ENCODE peak calls at places on chromosome 19, in eight cellular contexts. D is heart right ventricle; Y is hepatocyte; K is IMR-90; T is CD8-positive, alpha-beta memory T cell; M is psoas muscle; V is neural progenitor cell; C is fibroblast of villous mesenchyme. I is an unnamed sample.

GRCh38 chr19:2329162-2329505 is 650 bp downstream of the SPPL2B start:
- DNase-seq in D (no peak), Y (no peak), K (no peak), T (no peak), M (no peak), V (no peak), C (no peak), I (no peak)

GRCh38 chr19:49098795-49099194 is 13.5 kb downstream of the SNRNP70 start:
- DNase-seq in D (no peak), Y (no peak), K (no peak), T (no peak), M (no peak), V (no peak), C (no peak), I (no peak)

GRCh38 chr19:48746120-48746519 is 589 bp downstream of the IZUMO1 start:
- DNase-seq in D (no peak), Y (no peak), K (no peak), T (no peak), M (no peak), V (no peak), C (no peak), I (no peak)

GRCh38 chr19:6821639-6822310 is 49.3 kb downstream of the VAV1 start:
- DNase-seq in D (no peak), Y (no peak), K (no peak), T (no peak), M (no peak), V (no peak), C (no peak), I (no peak)

GRCh38 chr19:15280048-15280725 is 47.9 kb upstream of the EPHX3 start:
- DNase-seq in D (no peak), Y (no peak), K (peak), T (no peak), M (peak), V (no peak), C (peak), I (no peak)

GRCh38 chr19:18612772-18613588 is at the start of gene TMEM59L:
- DNase-seq in D (no peak), Y (no peak), K (no peak), T (peak), M (no peak), V (peak), C (no peak), I (no peak)

GRCh38 chr19:58575183-58576041 is 2.3 kb upstream of the MZF1 start:
- DNase-seq in D (peak), Y (peak), K (peak), T (peak), M (peak), V (peak), C (peak), I (peak)

GRCh38 chr19:1252818-1253513 is 4.6 kb downstream of the MIDN start:
- DNase-seq in D (peak), Y (peak), K (peak), T (peak), M (peak), V (no peak), C (peak), I (peak)

GRCh38 chr19:3186891-3187661 is 1.3 kb downstream of the NCLN start:
- DNase-seq in D (no peak), Y (no peak), K (no peak), T (no peak), M (no peak), V (no peak), C (peak), I (no peak)

GRCh38 chr19:15283141-15283885 is 49.0 kb downstream of the BRD4 start:
- DNase-seq in D (no peak), Y (no peak), K (peak), T (no peak), M (peak), V (no peak), C (peak), I (no peak)

GRCh38 chr19:54517483-54517882 is 14.9 kb downstream of the LAIR2 start:
- DNase-seq in D (peak), Y (peak), K (peak), T (peak), M (no peak), V (peak), C (peak), I (no peak)

GRCh38 chr19:43779147-43779819 is 1.5 kb downstream of the KCNN4 start:
- DNase-seq in D (no peak), Y (peak), K (no peak), T (no peak), M (peak), V (no peak), C (no peak), I (no peak)

GRCh38 chr19:31648347-31648746 is 299.1 kb upstream of the TSHZ3 start:
- DNase-seq in D (no peak), Y (no peak), K (peak), T (no peak), M (no peak), V (no peak), C (no peak), I (no peak)

GRCh38 chr19:12647047-12647446 is 19.5 kb downstream of the MAN2B1 start:
- DNase-seq in D (no peak), Y (no peak), K (no peak), T (no peak), M (no peak), V (no peak), C (no peak), I (no peak)

GRCh38 chr19:1449467-1450442 is at the start of gene APC2:
- DNase-seq in D (no peak), Y (peak), K (peak), T (no peak), M (no peak), V (peak), C (no peak), I (no peak)

GRCh38 chr19:4972509-4973230 is 3.8 kb downstream of the KDM4B start:
- DNase-seq in D (no peak), Y (no peak), K (peak), T (no peak), M (peak), V (no peak), C (peak), I (no peak)

GRCh38 chr19:3358919-3359849 is 7.2 kb upstream of the NFIC start:
- DNase-seq in D (peak), Y (peak), K (peak), T (peak), M (peak), V (peak), C (peak), I (no peak)

GRCh38 chr19:47107201-47107952 is 6.2 kb downstream of the ZC3H4 start:
- DNase-seq in D (no peak), Y (peak), K (peak), T (no peak), M (no peak), V (no peak), C (peak), I (no peak)

GRCh38 chr19:2149980-2150793 is 1.2 kb downstream of the AP3D1 start:
- DNase-seq in D (no peak), Y (no peak), K (peak), T (no peak), M (no peak), V (peak), C (peak), I (no peak)

GRCh38 chr19:5036733-5037681 is 68.1 kb downstream of the KDM4B start:
- DNase-seq in D (peak), Y (no peak), K (peak), T (no peak), M (peak), V (no peak), C (peak), I (no peak)

GRCh38 chr19:22919946-22920345 is 83.0 kb downstream of the ZNF728 start:
- DNase-seq in D (no peak), Y (no peak), K (no peak), T (no peak), M (no peak), V (no peak), C (no peak), I (peak)

GRCh38 chr19:48290923-48291700 is 21.2 kb downstream of the ZNF114 start:
- DNase-seq in D (peak), Y (peak), K (peak), T (peak), M (peak), V (peak), C (peak), I (no peak)

GRCh38 chr19:13206581-13206980 is 56.4 kb downstream of the IER2 start:
- DNase-seq in D (no peak), Y (no peak), K (no peak), T (no peak), M (no peak), V (no peak), C (no peak), I (no peak)

GRCh38 chr19:45505996-45506245 is 1.4 kb upstream of the VASP start:
- DNase-seq in D (no peak), Y (no peak), K (no peak), T (no peak), M (no peak), V (no peak), C (no peak), I (no peak)
- H3K4me3 ChIP-seq in D (peak), Y (peak), K (peak), T (peak), M (peak), V (peak), C (peak), I (peak)

DNA sequence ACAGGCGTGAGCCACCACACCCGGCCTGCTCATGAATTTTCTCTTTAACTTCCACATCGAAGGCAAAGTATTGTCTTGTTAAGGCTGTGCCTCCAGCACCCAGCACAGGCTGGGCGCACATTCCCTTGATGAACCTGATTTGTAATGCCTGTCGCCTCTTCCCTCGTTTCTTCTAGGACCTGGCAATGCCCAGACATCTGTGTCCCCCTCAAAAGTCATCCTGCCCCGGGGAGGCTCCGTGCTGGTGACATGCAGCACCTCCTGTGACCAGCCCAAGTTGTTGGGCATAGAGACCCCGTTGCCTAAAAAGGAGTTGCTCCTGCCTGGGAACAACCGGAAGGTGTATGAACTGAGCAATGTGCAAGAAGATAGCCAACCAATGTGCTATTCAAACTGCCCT is 3.7 kb downstream of the ICAM1 start:
- DNase-seq in D (no peak), Y (no peak), K (no peak), T (no peak), M (no peak), V (no peak), C (no peak), I (no peak)
- H3K4me3 ChIP-seq in D (no peak), Y (no peak), K (no peak), T (no peak), M (no peak), V (no peak), C (no peak), I (no peak)

DNA sequence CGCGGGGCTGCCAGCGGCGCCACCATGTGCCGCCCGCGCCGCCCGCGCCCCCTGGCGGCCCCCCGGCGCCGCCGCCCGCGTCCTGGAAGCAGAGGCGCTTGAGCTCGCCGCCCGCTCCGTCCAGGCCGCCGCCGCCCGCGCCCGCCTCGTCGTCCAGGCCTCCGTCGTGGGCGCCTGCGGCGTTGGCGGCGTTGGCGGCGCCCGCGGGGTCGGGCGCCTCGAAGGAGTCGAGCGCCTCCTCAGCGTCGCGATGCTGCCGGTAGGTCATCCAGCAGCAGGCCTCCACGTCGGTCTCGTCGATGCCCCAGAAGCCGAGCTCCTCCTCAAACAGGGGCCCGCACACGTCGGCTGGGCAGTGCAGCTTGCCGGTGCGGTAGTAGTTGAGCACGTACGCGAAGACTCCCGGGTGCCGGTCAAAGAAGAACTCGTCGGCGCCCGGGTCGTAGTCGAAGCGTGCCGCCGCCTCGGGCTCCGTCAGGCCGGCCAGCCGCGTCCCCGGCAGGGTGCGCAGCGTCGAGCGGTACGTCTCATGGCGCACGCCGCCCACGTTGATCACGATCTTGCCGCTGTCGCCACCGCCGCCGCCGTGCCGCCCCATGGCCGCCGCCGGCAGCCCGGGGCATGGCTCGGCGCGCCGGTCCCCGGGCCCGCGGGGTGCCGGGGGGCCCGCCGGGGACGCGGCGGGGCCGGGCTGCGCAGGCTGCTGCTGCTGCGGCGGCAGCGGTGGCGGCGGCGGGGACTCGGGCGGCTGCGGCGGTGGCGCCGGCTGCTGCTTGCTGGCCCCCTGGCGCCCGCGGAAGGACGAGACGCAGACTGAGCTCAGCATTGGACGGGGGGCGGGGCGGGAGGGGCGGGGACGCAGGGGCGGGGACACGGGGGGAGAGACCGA is 676 bp downstream of the KCNC3 start:
- DNase-seq in D (no peak), Y (peak), K (no peak), T (no peak), M (no peak), V (peak), C (no peak), I (no peak)
- H3K4me3 ChIP-seq in D (peak), Y (peak), K (peak), T (no peak), M (peak), V (peak), C (no peak), I (peak)

DNA sequence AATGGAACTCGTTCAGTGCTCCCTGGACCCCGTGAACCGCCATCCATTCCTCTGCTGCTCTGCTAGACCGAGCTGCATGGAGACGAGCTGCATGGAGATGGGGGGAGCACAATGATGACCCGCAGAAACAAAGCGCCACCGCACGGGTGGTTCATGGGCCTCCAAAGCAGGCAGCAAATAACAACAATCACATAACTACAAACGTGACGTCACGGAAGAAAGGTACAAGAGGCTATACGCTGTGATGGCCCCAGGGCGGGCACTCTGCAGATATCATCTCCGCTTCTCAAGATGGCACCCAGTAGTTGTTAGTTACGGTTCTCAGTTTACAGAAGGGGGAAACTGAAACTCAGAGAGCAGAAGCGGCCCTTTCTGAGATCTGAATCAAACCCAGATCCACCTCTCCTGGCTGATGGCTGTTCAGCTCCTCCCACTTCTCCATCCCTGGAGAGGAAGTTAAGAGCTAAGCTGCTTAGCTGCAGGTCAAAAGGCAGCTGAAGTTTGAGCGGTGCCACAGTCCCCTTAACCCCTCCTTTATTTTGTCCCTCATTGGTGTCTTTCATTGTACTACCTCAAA is 1.7 kb downstream of the ATP13A1 start:
- DNase-seq in D (no peak), Y (no peak), K (no peak), T (peak), M (no peak), V (peak), C (no peak), I (no peak)
- H3K4me3 ChIP-seq in D (peak), Y (no peak), K (no peak), T (peak), M (peak), V (peak), C (no peak), I (no peak)

DNA sequence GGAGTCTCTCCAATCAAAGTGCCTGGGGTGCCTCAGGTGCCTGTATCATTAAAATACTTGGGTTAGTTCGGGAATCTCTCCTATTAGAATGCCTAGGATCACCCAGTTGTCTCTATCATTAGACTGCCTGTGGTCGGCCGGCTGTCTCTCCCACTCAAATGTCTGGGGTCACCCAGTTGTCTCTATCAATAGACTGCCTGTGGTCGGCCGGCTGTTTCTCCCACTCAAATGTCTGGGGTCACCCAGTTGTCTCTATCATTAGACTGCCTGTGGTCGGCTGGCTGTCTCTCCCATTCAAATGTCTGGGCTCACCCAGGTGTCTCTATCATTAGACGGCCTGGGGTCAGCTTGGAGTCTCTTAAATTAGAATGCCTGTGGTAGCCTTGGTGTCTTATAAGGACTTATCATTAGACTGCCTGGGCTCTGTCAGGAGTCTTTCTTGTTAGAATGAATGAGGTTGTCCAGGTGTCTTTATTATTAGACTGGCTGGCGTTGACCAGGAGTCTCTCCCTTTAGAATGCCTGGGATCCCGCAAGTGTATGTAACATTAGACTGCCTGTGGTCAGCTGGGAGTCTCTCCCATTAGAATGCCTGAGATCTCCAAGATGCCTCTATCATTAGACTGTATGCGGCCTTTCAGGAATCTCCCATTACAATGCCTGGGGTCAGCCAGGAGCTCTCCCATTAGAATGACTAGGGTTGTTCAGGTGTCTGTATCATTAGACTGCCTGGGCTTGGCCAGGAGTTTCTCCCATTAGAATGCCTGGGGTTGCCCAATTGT is 1555.5 kb downstream of the UQCRFS1 start:
- DNase-seq in D (no peak), Y (no peak), K (no peak), T (no peak), M (no peak), V (no peak), C (no peak), I (peak)
- H3K4me3 ChIP-seq in D (no peak), Y (no peak), K (no peak), T (no peak), M (no peak), V (no peak), C (no peak), I (no peak)

GRCh38 chr19:45159204-45159970 is 1.4 kb downstream of the NKPD1 start:
- DNase-seq in D (no peak), Y (no peak), K (no peak), T (no peak), M (no peak), V (no peak), C (no peak), I (no peak)

GRCh38 chr19:45162464-45163143 is 1.8 kb upstream of the NKPD1 start:
- DNase-seq in D (no peak), Y (no peak), K (no peak), T (no peak), M (no peak), V (no peak), C (no peak), I (no peak)

GRCh38 chr19:45159971-45160324 is 834 bp downstream of the NKPD1 start:
- DNase-seq in D (no peak), Y (no peak), K (no peak), T (no peak), M (no peak), V (no peak), C (no peak), I (no peak)

GRCh38 chr19:45161715-45162463 is 1.1 kb upstream of the NKPD1 start:
- DNase-seq in D (peak), Y (peak), K (peak), T (no peak), M (peak), V (peak), C (peak), I (no peak)

DNA sequence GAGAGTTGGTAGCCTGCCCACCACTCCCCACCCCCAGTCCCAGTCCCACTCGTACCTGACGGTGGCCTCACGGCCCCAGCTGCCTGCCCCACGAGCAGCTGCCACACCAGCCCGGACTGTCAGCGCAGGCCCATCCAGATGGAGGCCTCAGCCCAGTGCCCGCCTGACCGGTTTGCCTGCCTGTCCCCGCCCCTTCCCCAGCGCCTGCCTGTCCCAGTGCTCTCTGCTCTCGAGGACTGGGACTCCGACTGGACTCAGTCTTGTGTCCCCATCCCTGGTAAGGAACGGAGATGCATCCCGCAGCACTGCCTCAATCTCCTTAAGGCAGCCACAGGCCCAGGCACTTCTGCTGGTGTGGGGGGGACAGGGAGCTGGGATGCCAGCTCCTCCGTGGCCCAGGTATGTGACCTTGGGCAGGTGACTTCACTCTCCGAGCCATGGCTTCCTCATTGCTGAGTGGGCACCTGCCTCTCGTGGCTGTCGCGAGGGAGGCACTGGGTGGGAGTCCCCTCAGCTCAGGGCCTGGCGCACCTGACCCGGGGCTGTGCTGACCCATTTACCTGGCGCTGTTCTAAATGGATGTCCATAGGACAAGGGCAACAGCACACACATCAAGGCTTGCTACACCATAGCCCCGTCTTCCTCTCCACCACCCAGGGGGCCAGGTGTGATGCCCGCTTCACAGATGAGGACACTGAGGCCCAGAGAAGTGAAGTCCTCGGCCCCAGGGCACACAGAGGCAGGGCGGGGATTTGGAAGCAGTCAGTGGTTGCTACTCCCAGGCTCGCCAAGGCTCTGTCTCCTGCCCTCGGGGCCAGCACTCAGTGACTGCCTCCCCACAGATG is at the start of gene NKPD1:
- DNase-seq in D (no peak), Y (peak), K (no peak), T (no peak), M (no peak), V (no peak), C (no peak), I (no peak)
- H3K4me3 ChIP-seq in D (no peak), Y (no peak), K (no peak), T (no peak), M (no peak), V (no peak), C (no peak), I (no peak)